ENCODE peak calls at places on chromosomes 13 and 19, in four cellular contexts. Y is cardiac fibroblast, N is right atrium auricular region, X is T-helper 1 cell. A is an unnamed sample.

GRCh38 chr13:84760956-84761355 is 878.7 kb upstream of the SLITRK1 start:
- DNase-seq in Y (no peak), N (no peak), X (no peak), A (no peak)

GRCh38 chr19:2523630-2524311 is 47.8 kb downstream of the GADD45B start:
- DNase-seq in Y (peak), N (no peak), X (no peak), A (no peak)

GRCh38 chr19:18450934-18451836 is 13.3 kb upstream of the ISYNA1 start:
- DNase-seq in Y (peak), N (peak), X (peak), A (peak)

GRCh38 chr19:6521718-6522646 is 8.8 kb upstream of the TNFSF9 start:
- DNase-seq in Y (peak), N (no peak), X (peak), A (no peak)

GRCh38 chr13:109383683-109384082 is 402.7 kb downstream of the IRS2 start:
- DNase-seq in Y (peak), N (no peak), X (no peak), A (no peak)

GRCh38 chr19:28549680-28550277 is 663.2 kb downstream of the UQCRFS1 start:
- DNase-seq in Y (no peak), N (no peak), X (no peak), A (no peak)

GRCh38 chr19:35723671-35724070 is 5.9 kb downstream of the KMT2B start:
- DNase-seq in Y (no peak), N (no peak), X (no peak), A (no peak)

GRCh38 chr13:73195091-73195490 is 136.3 kb downstream of the KLF5 start:
- DNase-seq in Y (no peak), N (no peak), X (no peak), A (no peak)

GRCh38 chr19:35155441-35155840 is 906 bp downstream of the FXYD5 start:
- DNase-seq in Y (no peak), N (no peak), X (no peak), A (no peak)

GRCh38 chr13:73045036-73045435 is 13.8 kb upstream of the KLF5 start:
- DNase-seq in Y (no peak), N (no peak), X (no peak), A (no peak)

A was measured in Caco-2.